ENCODE peak calls at places on chromosomes 3 and 15, in six cellular contexts. C is stimulated activated CD4-positive, alpha-beta T cell treated with anti-CD3 and anti-CD28 coated beads, Interleukin-2, amount 100 ng/mL, for 24 hours; Y is HS-27A; E is omental fat pad; D is NCI-H1436; B is heart right ventricle. U is an unnamed sample.
A peak's percentile ranks its signal among the peaks of the same experiment; 100 is the strongest.

GRCh38 chr3:149547954-149548728 is 73.6 kb downstream of the TM4SF4 start:
- DNase-seq in C (no peak), Y (no peak), E (no peak), D (no peak), B (no peak), U (peak; percentile 69)

GRCh38 chr3:171159024-171159821 is 132.7 kb upstream of the SLC2A2 start:
- DNase-seq in C (no peak), Y (no peak), E (no peak), D (no peak), B (no peak), U (no peak)

GRCh38 chr15:32910839-32911238 is 193.0 kb downstream of the GREM1 start:
- DNase-seq in C (no peak), Y (no peak), E (no peak), D (no peak), B (no peak), U (no peak)

GRCh38 chr3:9067352-9067975 is 104.2 kb upstream of the RAD18 start:
- DNase-seq in C (peak; percentile 24), Y (peak; percentile 38), E (peak; percentile 32), D (no peak), B (no peak), U (no peak)

GRCh38 chr15:83108266-83109219 is 1.1 kb downstream of the TM6SF1 start:
- DNase-seq in C (peak; percentile 12), Y (no peak), E (no peak), D (no peak), B (peak; percentile 51), U (peak; percentile 86)

GRCh38 chr3:52480768-52481715 is 14.1 kb upstream of the STAB1 start:
- DNase-seq in C (no peak), Y (no peak), E (no peak), D (no peak), B (peak; percentile 20), U (no peak)

GRCh38 chr15:76433798-76434400 is 97.3 kb downstream of the ISL2 start:
- DNase-seq in C (no peak), Y (peak; percentile 79), E (no peak), D (no peak), B (no peak), U (no peak)

GRCh38 chr3:183490211-183490601 is 61.8 kb upstream of the MCF2L2 start:
- DNase-seq in C (no peak), Y (no peak), E (no peak), D (peak; percentile 34), B (no peak), U (no peak)

GRCh38 chr15:34126522-34126921 is 24.6 kb downstream of the PGBD4 start:
- DNase-seq in C (no peak), Y (no peak), E (no peak), D (no peak), B (no peak), U (no peak)

GRCh38 chr3:9552252-9552999 is 1.2 kb downstream of the LHFPL4 start:
- DNase-seq in C (peak; percentile 52), Y (no peak), E (no peak), D (no peak), B (peak; percentile 29), U (peak; percentile 66)

GRCh38 chr3:52053307-52054304 is 2.8 kb downstream of the DUSP7 start:
- DNase-seq in C (peak; percentile 50), Y (no peak), E (no peak), D (no peak), B (no peak), U (peak; percentile 75)

GRCh38 chr15:37793851-37794250 is 140.6 kb upstream of the TMCO5A start:
- DNase-seq in C (no peak), Y (no peak), E (no peak), D (no peak), B (no peak), U (no peak)

GRCh38 chr3:8460815-8461482 is 40.7 kb upstream of the LMCD1 start:
- DNase-seq in C (no peak), Y (peak; percentile 77), E (no peak), D (no peak), B (no peak), U (no peak)

GRCh38 chr15:64982472-64982871 is 7.2 kb downstream of the SPG21 start:
- DNase-seq in C (no peak), Y (no peak), E (no peak), D (no peak), B (no peak), U (no peak)

GRCh38 chr3:150345021-150345538 is 63.0 kb upstream of the TSC22D2 start:
- DNase-seq in C (no peak), Y (peak; percentile 71), E (no peak), D (no peak), B (no peak), U (no peak)

GRCh38 chr15:92665100-92665555 is 9.6 kb upstream of the FAM174B start:
- DNase-seq in C (no peak), Y (no peak), E (no peak), D (no peak), B (no peak), U (no peak)

GRCh38 chr3:127690106-127690505 is 17.4 kb downstream of the ABTB1 start:
- DNase-seq in C (no peak), Y (peak; percentile 71), E (no peak), D (no peak), B (peak; percentile 10), U (no peak)

GRCh38 chr3:184361532-184361931 is at the start of the genes CLCN2 and POLR2H:
- DNase-seq in C (peak; percentile 68), Y (peak; percentile 8), E (no peak), D (peak; percentile 66), B (peak; percentile 68), U (peak; percentile 73)

GRCh38 chr15:38707802-38708671 is 143.4 kb upstream of the RASGRP1 start:
- DNase-seq in C (no peak), Y (no peak), E (no peak), D (no peak), B (no peak), U (no peak)

U was measured in Right ventricle myocardium inferior.